ENCODE peak calls at places on chromosome 17, in seven cellular contexts. C is neuronal stem cell, E is H9, H is IMR-90, B is H1, M is mesenchymal stem cell, V is trophoblast cell. Y is an unnamed sample.

GRCh38 chr17:66985338-66985737 is 20.8 kb downstream of the CACNG4 start:
- DNase-seq in C (no peak), E (no peak), H (no peak), B (no peak), M (no peak), V (no peak), Y (no peak)

GRCh38 chr17:35341465-35341992 is 31.9 kb downstream of the SLFN11 start:
- DNase-seq in C (no peak), E (no peak), H (no peak), B (no peak), M (no peak), V (no peak), Y (no peak)

GRCh38 chr17:9269350-9270035 is 248.2 kb downstream of the NTN1 start:
- DNase-seq in C (no peak), E (no peak), H (no peak), B (no peak), M (no peak), V (no peak), Y (no peak)

GRCh38 chr17:80830020-80830780 is 161.4 kb upstream of the CHMP6 start:
- DNase-seq in C (no peak), E (no peak), H (no peak), B (no peak), M (no peak), V (no peak), Y (no peak)

GRCh38 chr17:77961741-77962140 is 3.2 kb downstream of the TNRC6C start:
- DNase-seq in C (no peak), E (no peak), H (peak), B (no peak), M (no peak), V (no peak), Y (no peak)

GRCh38 chr17:77235370-77236080 is 94.8 kb downstream of the SEC14L1 start:
- DNase-seq in C (no peak), E (no peak), H (peak), B (no peak), M (peak), V (no peak), Y (no peak)

GRCh38 chr17:21463204-21463661 is 87.1 kb downstream of the KCNJ12 start:
- DNase-seq in C (no peak), E (no peak), H (no peak), B (no peak), M (no peak), V (no peak), Y (no peak)

GRCh38 chr17:6755281-6755680 is 565 bp upstream of the XAF1 start:
- DNase-seq in C (no peak), E (no peak), H (no peak), B (no peak), M (peak), V (no peak), Y (no peak)

GRCh38 chr17:4086041-4086483 is 56.8 kb downstream of the ZZEF1 start:
- DNase-seq in C (no peak), E (no peak), H (no peak), B (no peak), M (no peak), V (no peak), Y (no peak)

GRCh38 chr17:52181842-52182241 is 23.3 kb upstream of the CA10 start:
- DNase-seq in C (no peak), E (no peak), H (no peak), B (no peak), M (no peak), V (no peak), Y (no peak)

GRCh38 chr17:6269474-6269873 is 165.4 kb downstream of the AIPL1 start:
- DNase-seq in C (peak), E (peak), H (peak), B (no peak), M (peak), V (peak), Y (peak)

GRCh38 chr17:64420143-64420670 is 28.7 kb upstream of the MILR1 start:
- DNase-seq in C (peak), E (peak), H (peak), B (no peak), M (peak), V (peak), Y (peak)

GRCh38 chr17:4004517-4005295 is 40.5 kb upstream of the ATP2A3 start:
- DNase-seq in C (peak), E (peak), H (no peak), B (no peak), M (peak), V (peak), Y (peak)

GRCh38 chr17:15954222-15954621 is 9.3 kb downstream of the ADORA2B start:
- DNase-seq in C (no peak), E (no peak), H (peak), B (no peak), M (peak), V (peak), Y (no peak)

GRCh38 chr17:27382025-27382424 is 74.2 kb upstream of the KSR1 start:
- DNase-seq in C (no peak), E (no peak), H (no peak), B (no peak), M (no peak), V (no peak), Y (no peak)

GRCh38 chr17:78130439-78131101 is at the start of gene TMC8:
- DNase-seq in C (no peak), E (peak), H (no peak), B (no peak), M (no peak), V (no peak), Y (peak)

GRCh38 chr17:5422505-5422904 is 2.5 kb downstream of the RPAIN start:
- DNase-seq in C (no peak), E (no peak), H (peak), B (no peak), M (peak), V (no peak), Y (no peak)

GRCh38 chr17:38465420-38466345 is 37.4 kb downstream of the ARHGAP23 start:
- DNase-seq in C (no peak), E (no peak), H (peak), B (no peak), M (no peak), V (no peak), Y (no peak)

GRCh38 chr17:5888811-5889210 is 181.4 kb upstream of the WSCD1 start:
- DNase-seq in C (no peak), E (peak), H (peak), B (no peak), M (no peak), V (no peak), Y (no peak)

GRCh38 chr17:75785016-75785769 is 587 bp downstream of the UNK start:
- DNase-seq in C (peak), E (no peak), H (peak), B (no peak), M (peak), V (no peak), Y (peak)

GRCh38 chr17:56809820-56810179 is 23.9 kb downstream of the C17orf67 start:
- DNase-seq in C (no peak), E (no peak), H (no peak), B (no peak), M (no peak), V (no peak), Y (no peak)

GRCh38 chr17:59427425-59427921 is 96.0 kb downstream of the YPEL2 start:
- DNase-seq in C (no peak), E (no peak), H (peak), B (no peak), M (peak), V (peak), Y (peak)

GRCh38 chr17:1197781-1198490 is 18.2 kb upstream of the ABR start:
- DNase-seq in C (no peak), E (no peak), H (no peak), B (no peak), M (peak), V (no peak), Y (no peak)

GRCh38 chr17:76444518-76445311 is 8.2 kb downstream of the UBE2O start:
- DNase-seq in C (no peak), E (peak), H (peak), B (no peak), M (peak), V (no peak), Y (peak)

GRCh38 chr17:31583795-31584340 is 192.4 kb downstream of the RAB11FIP4 start:
- DNase-seq in C (no peak), E (no peak), H (no peak), B (no peak), M (no peak), V (no peak), Y (no peak)

GRCh38 chr17:42038221-42038973 is 12.0 kb downstream of the C17orf113 start:
- DNase-seq in C (no peak), E (no peak), H (no peak), B (no peak), M (no peak), V (no peak), Y (no peak)

GRCh38 chr17:30396612-30397011 is 17.9 kb downstream of the CPD start:
- DNase-seq in C (no peak), E (no peak), H (no peak), B (no peak), M (no peak), V (no peak), Y (no peak)

GRCh38 chr17:40065041-40065770 is 2.4 kb downstream of the THRA start:
- DNase-seq in C (no peak), E (no peak), H (peak), B (no peak), M (peak), V (no peak), Y (no peak)

GRCh38 chr17:82964851-82965341 is 114.5 kb upstream of the METRNL start:
- DNase-seq in C (no peak), E (peak), H (no peak), B (no peak), M (no peak), V (no peak), Y (no peak)

GRCh38 chr17:352421-353212 is at the start of gene RPH3AL:
- DNase-seq in C (peak), E (peak), H (no peak), B (no peak), M (peak), V (no peak), Y (peak)

GRCh38 chr17:57459286-57459915 is 203.1 kb downstream of the MSI2 start:
- DNase-seq in C (no peak), E (no peak), H (peak), B (no peak), M (peak), V (peak), Y (no peak)

GRCh38 chr17:9906616-9907015 is 1.5 kb upstream of the RCVRN start:
- DNase-seq in C (no peak), E (no peak), H (no peak), B (no peak), M (no peak), V (no peak), Y (no peak)

GRCh38 chr17:21174186-21174585 is 39.8 kb downstream of the TMEM11 start:
- DNase-seq in C (no peak), E (no peak), H (no peak), B (no peak), M (no peak), V (no peak), Y (no peak)

GRCh38 chr17:76691379-76692191 is 19.2 kb downstream of the MXRA7 start:
- DNase-seq in C (no peak), E (no peak), H (no peak), B (no peak), M (no peak), V (no peak), Y (no peak)

GRCh38 chr17:47265983-47266541 is 12.4 kb downstream of the ITGB3 start:
- DNase-seq in C (no peak), E (no peak), H (peak), B (no peak), M (peak), V (peak), Y (no peak)

GRCh38 chr17:37708616-37709212 is 36.1 kb downstream of the HNF1B start:
- DNase-seq in C (no peak), E (no peak), H (peak), B (no peak), M (peak), V (no peak), Y (peak)

GRCh38 chr17:43976956-43977837 is 23.5 kb upstream of the PYY start:
- DNase-seq in C (no peak), E (no peak), H (no peak), B (no peak), M (no peak), V (no peak), Y (no peak)

GRCh38 chr17:43975898-43976297 is 22.2 kb upstream of the PYY start:
- DNase-seq in C (no peak), E (no peak), H (no peak), B (no peak), M (no peak), V (no peak), Y (no peak)

GRCh38 chr17:43979011-43979410 is 25.3 kb upstream of the PYY start:
- DNase-seq in C (no peak), E (no peak), H (no peak), B (no peak), M (no peak), V (no peak), Y (no peak)

GRCh38 chr17:43978078-43978477 is 24.3 kb upstream of the PYY start:
- DNase-seq in C (no peak), E (no peak), H (no peak), B (no peak), M (no peak), V (no peak), Y (no peak)

GRCh38 chr17:43974541-43975315 is 21.0 kb upstream of the PYY start:
- DNase-seq in C (no peak), E (no peak), H (no peak), B (no peak), M (no peak), V (no peak), Y (no peak)
- H3K4ac ChIP-seq in C (no peak), E (no peak), H (no peak), B (no peak), M (no peak), V (no peak), Y (no peak)

GRCh38 chr17:79747508-79748295 is 17.0 kb downstream of the ENPP7 start:
- DNase-seq in C (no peak), E (peak), H (no peak), B (no peak), M (no peak), V (no peak), Y (peak)

GRCh38 chr17:79746955-79747507 is 16.3 kb downstream of the ENPP7 start:
- DNase-seq in C (no peak), E (peak), H (no peak), B (no peak), M (no peak), V (no peak), Y (peak)

GRCh38 chr17:79749958-79750357 is 19.2 kb downstream of the ENPP7 start:
- DNase-seq in C (no peak), E (no peak), H (no peak), B (no peak), M (no peak), V (no peak), Y (no peak)

GRCh38 chr17:79749156-79749815 is 18.5 kb downstream of the ENPP7 start:
- DNase-seq in C (no peak), E (no peak), H (peak), B (no peak), M (peak), V (no peak), Y (no peak)

GRCh38 chr17:79748296-79749099 is 17.8 kb downstream of the ENPP7 start:
- DNase-seq in C (no peak), E (no peak), H (no peak), B (no peak), M (no peak), V (no peak), Y (no peak)
- H3K4ac ChIP-seq in C (no peak), E (no peak), H (no peak), B (no peak), M (no peak), V (no peak), Y (no peak)

GRCh38 chr17:65523411-65523810 is 38.0 kb downstream of the AXIN2 start:
- DNase-seq in C (no peak), E (no peak), H (peak), B (no peak), M (no peak), V (no peak), Y (no peak)
- H3K4ac ChIP-seq in C (no peak), E (no peak), H (no peak), B (no peak), M (no peak), V (no peak), Y (no peak)

DNA sequence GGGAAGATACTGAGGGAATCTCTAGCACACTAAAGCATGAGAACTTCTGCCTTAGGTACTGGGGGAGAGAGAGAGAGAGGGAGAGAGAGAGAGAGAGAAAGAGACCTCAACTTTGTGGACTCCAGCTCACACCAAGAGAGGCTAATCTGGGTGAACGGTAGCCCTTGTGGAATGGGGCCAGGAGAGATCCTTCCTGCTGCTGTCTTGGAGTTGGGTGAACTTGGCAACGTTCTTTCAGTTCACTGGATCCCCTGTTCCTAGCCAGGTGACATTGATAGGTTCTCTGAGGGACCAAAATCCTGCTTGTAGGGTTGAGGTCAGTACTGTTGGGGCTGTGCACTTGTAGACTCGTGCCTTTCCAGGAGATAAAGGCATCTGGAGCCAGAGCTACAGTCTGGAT is 26.5 kb upstream of the WFIKKN2 start:
- DNase-seq in C (no peak), E (no peak), H (no peak), B (no peak), M (no peak), V (no peak), Y (no peak)
- H3K4ac ChIP-seq in C (no peak), E (no peak), H (no peak), B (no peak), M (no peak), V (no peak), Y (no peak)

GRCh38 chr17:8152981-8153549 is 861 bp upstream of the PER1 start:
- DNase-seq in C (no peak), E (peak), H (no peak), B (no peak), M (no peak), V (no peak), Y (no peak)
- H3K4ac ChIP-seq in C (no peak), E (no peak), H (peak), B (no peak), M (peak), V (no peak), Y (no peak)

DNA sequence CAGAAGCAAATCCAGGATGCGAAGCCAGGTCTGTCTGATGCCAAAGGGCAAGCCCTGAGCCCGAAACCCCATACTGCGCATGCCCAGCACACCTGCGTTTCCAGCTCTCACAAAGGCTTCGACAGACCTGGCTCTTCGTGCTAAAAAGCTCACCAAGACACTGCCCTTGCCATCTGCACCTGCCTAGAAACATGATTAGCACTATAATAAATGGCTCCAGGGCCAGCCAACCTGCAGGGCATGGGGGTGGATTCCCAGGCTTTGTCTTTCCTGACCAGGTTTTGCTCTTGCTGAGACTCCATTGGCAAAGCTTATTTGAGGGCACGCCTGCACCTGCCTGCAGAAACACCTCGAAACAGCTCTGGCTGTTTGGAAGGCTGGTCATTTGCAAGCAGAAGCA is 14.4 kb upstream of the PLD6 start:
- DNase-seq in C (no peak), E (no peak), H (no peak), B (no peak), M (no peak), V (no peak), Y (no peak)
- H3K4ac ChIP-seq in C (no peak), E (no peak), H (no peak), B (no peak), M (no peak), V (no peak), Y (no peak)

GRCh38 chr17:73899839-73900238 is 255.6 kb upstream of the SDK2 start:
- DNase-seq in C (no peak), E (peak), H (no peak), B (no peak), M (no peak), V (no peak), Y (no peak)
- H3K4ac ChIP-seq in C (no peak), E (no peak), H (no peak), B (no peak), M (no peak), V (no peak), Y (no peak)

GRCh38 chr17:49369760-49370159 is 7.7 kb upstream of the ZNF652 start:
- DNase-seq in C (no peak), E (no peak), H (no peak), B (no peak), M (no peak), V (no peak), Y (no peak)

GRCh38 chr17:49372428-49372827 is 10.4 kb upstream of the ZNF652 start:
- DNase-seq in C (no peak), E (no peak), H (no peak), B (no peak), M (no peak), V (no peak), Y (no peak)

GRCh38 chr17:49375544-49375943 is 13.5 kb upstream of the ZNF652 start:
- DNase-seq in C (no peak), E (no peak), H (no peak), B (no peak), M (no peak), V (no peak), Y (no peak)

GRCh38 chr17:49371178-49371834 is 9.3 kb upstream of the ZNF652 start:
- DNase-seq in C (no peak), E (peak), H (no peak), B (peak), M (no peak), V (no peak), Y (peak)

GRCh38 chr17:49373115-49373514 is 11.1 kb upstream of the ZNF652 start:
- DNase-seq in C (no peak), E (no peak), H (no peak), B (no peak), M (no peak), V (no peak), Y (no peak)
- H3K4ac ChIP-seq in C (no peak), E (no peak), H (no peak), B (no peak), M (no peak), V (no peak), Y (no peak)

DNA sequence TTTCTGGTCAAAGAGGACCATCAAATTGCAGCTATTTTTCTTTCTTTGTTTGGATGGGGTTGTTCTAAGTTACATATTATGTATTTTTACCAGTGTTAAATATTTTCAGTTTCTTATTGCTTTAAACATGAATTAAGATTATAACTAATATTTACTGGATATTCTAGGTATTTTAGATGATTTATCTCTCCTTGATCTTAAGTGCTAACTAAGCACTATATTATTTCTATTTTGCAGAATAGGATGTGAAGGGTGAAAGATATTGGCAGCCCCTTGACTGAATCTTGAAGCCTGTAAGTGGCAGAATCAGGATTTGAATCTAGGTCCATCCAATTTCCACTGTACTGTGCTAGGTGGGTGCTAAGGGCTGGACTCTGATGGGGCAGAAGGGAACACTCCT is 307.3 kb upstream of the CCL2 start:
- DNase-seq in C (no peak), E (no peak), H (no peak), B (no peak), M (no peak), V (no peak), Y (no peak)
- H3K4ac ChIP-seq in C (no peak), E (no peak), H (no peak), B (no peak), M (no peak), V (no peak), Y (no peak)

Y was measured in mesendoderm.